ENCODE peak calls at places on chromosomes 13 and 19, in ten cellular contexts. One of them, this sample, is unnamed.
A peak's percentile ranks its signal among the peaks of the same experiment; 100 is the strongest.

GRCh38 chr13:110221331-110221730 is 85.6 kb downstream of the COL4A1 start:
- DNase-seq in CD8-positive, alpha-beta T cell: no peak
- DNase-seq in coronary artery: no peak
- DNase-seq in glutamatergic neuron: no peak
- DNase-seq in tibial artery: no peak
- DNase-seq in gastrocnemius medialis: no peak
- DNase-seq in mesothelial cell of epicardium: no peak
- DNase-seq in endodermal cell: no peak
- DNase-seq in AG10803: no peak
- DNase-seq in astrocyte of the spinal cord: no peak
- DNase-seq in this sample: no peak

GRCh38 chr19:41930926-41931592 is 2.8 kb upstream of the ERFL start:
- DNase-seq in CD8-positive, alpha-beta T cell: peak; percentile 33
- DNase-seq in coronary artery: no peak
- DNase-seq in mesothelial cell of epicardium: no peak
- DNase-seq in tibial artery: no peak
- DNase-seq in AG10803: no peak
- DNase-seq in astrocyte of the spinal cord: no peak
- DNase-seq in gastrocnemius medialis: no peak
- DNase-seq in glutamatergic neuron: peak; percentile 42
- DNase-seq in endodermal cell: peak; percentile 87
- DNase-seq in this sample: no peak

GRCh38 chr19:47608908-47609879 is at the start of gene BICRA:
- DNase-seq in coronary artery: peak; percentile 85
- DNase-seq in tibial artery: peak; percentile 90
- DNase-seq in gastrocnemius medialis: peak; percentile 84
- DNase-seq in astrocyte of the spinal cord: peak; percentile 81
- DNase-seq in mesothelial cell of epicardium: peak; percentile 70
- DNase-seq in endodermal cell: peak; percentile 92
- DNase-seq in CD8-positive, alpha-beta T cell: peak; percentile 87
- DNase-seq in glutamatergic neuron: peak; percentile 90
- DNase-seq in AG10803: peak; percentile 77
- DNase-seq in this sample: peak; percentile 86

GRCh38 chr19:17873661-17874422 is 2.1 kb downstream of the SLC5A5 start:
- DNase-seq in mesothelial cell of epicardium: no peak
- DNase-seq in endodermal cell: peak; percentile 96
- DNase-seq in CD8-positive, alpha-beta T cell: peak; percentile 75
- DNase-seq in tibial artery: no peak
- DNase-seq in gastrocnemius medialis: no peak
- DNase-seq in AG10803: no peak
- DNase-seq in coronary artery: no peak
- DNase-seq in astrocyte of the spinal cord: no peak
- DNase-seq in glutamatergic neuron: peak; percentile 87
- DNase-seq in this sample: peak; percentile 86

GRCh38 chr13:85586856-85587255 is 212.4 kb downstream of the SLITRK6 start:
- DNase-seq in endodermal cell: no peak
- DNase-seq in astrocyte of the spinal cord: no peak
- DNase-seq in glutamatergic neuron: no peak
- DNase-seq in AG10803: no peak
- DNase-seq in gastrocnemius medialis: no peak
- DNase-seq in mesothelial cell of epicardium: no peak
- DNase-seq in tibial artery: no peak
- DNase-seq in CD8-positive, alpha-beta T cell: no peak
- DNase-seq in coronary artery: no peak
- DNase-seq in this sample: no peak

GRCh38 chr13:96781141-96781540 is 213.1 kb downstream of the OXGR1 start:
- DNase-seq in AG10803: no peak
- DNase-seq in tibial artery: peak; percentile 93
- DNase-seq in mesothelial cell of epicardium: no peak
- DNase-seq in glutamatergic neuron: no peak
- DNase-seq in CD8-positive, alpha-beta T cell: no peak
- DNase-seq in gastrocnemius medialis: no peak
- DNase-seq in astrocyte of the spinal cord: no peak
- DNase-seq in coronary artery: peak; percentile 80
- DNase-seq in endodermal cell: no peak
- DNase-seq in this sample: no peak

GRCh38 chr19:47032171-47032811 is 12.7 kb downstream of the NPAS1 start:
- DNase-seq in coronary artery: no peak
- DNase-seq in endodermal cell: peak; percentile 94
- DNase-seq in glutamatergic neuron: peak; percentile 66
- DNase-seq in CD8-positive, alpha-beta T cell: peak; percentile 68
- DNase-seq in astrocyte of the spinal cord: no peak
- DNase-seq in tibial artery: no peak
- DNase-seq in gastrocnemius medialis: no peak
- DNase-seq in mesothelial cell of epicardium: no peak
- DNase-seq in AG10803: no peak
- DNase-seq in this sample: peak; percentile 84

GRCh38 chr13:108947551-108948030 is 318.2 kb downstream of the MYO16 start:
- DNase-seq in AG10803: peak; percentile 97
- DNase-seq in astrocyte of the spinal cord: peak; percentile 54
- DNase-seq in endodermal cell: no peak
- DNase-seq in gastrocnemius medialis: peak; percentile 21
- DNase-seq in mesothelial cell of epicardium: no peak
- DNase-seq in coronary artery: no peak
- DNase-seq in glutamatergic neuron: no peak
- DNase-seq in tibial artery: peak; percentile 70
- DNase-seq in CD8-positive, alpha-beta T cell: no peak
- DNase-seq in this sample: no peak

GRCh38 chr13:30725331-30726085 is 9.8 kb upstream of the ALOX5AP start:
- DNase-seq in glutamatergic neuron: no peak
- DNase-seq in endodermal cell: peak; percentile 5
- DNase-seq in gastrocnemius medialis: no peak
- DNase-seq in mesothelial cell of epicardium: no peak
- DNase-seq in CD8-positive, alpha-beta T cell: no peak
- DNase-seq in coronary artery: peak; percentile 17
- DNase-seq in AG10803: no peak
- DNase-seq in tibial artery: peak; percentile 77
- DNase-seq in astrocyte of the spinal cord: peak; percentile 41
- DNase-seq in this sample: no peak

GRCh38 chr19:50509366-50509765 is 1.6 kb downstream of the JOSD2 start:
- DNase-seq in CD8-positive, alpha-beta T cell: no peak
- DNase-seq in tibial artery: no peak
- DNase-seq in coronary artery: no peak
- DNase-seq in endodermal cell: no peak
- DNase-seq in gastrocnemius medialis: no peak
- DNase-seq in glutamatergic neuron: no peak
- DNase-seq in mesothelial cell of epicardium: no peak
- DNase-seq in AG10803: no peak
- DNase-seq in astrocyte of the spinal cord: no peak
- DNase-seq in this sample: no peak

GRCh38 chr13:102555914-102556553 is 40.8 kb upstream of the TPP2 start:
- DNase-seq in gastrocnemius medialis: no peak
- DNase-seq in endodermal cell: no peak
- DNase-seq in astrocyte of the spinal cord: peak; percentile 51
- DNase-seq in glutamatergic neuron: no peak
- DNase-seq in mesothelial cell of epicardium: no peak
- DNase-seq in CD8-positive, alpha-beta T cell: no peak
- DNase-seq in AG10803: peak; percentile 25
- DNase-seq in coronary artery: no peak
- DNase-seq in tibial artery: no peak
- DNase-seq in this sample: peak; percentile 22

GRCh38 chr13:98598043-98598442 is 21.1 kb upstream of the STK24 start:
- DNase-seq in glutamatergic neuron: no peak
- DNase-seq in CD8-positive, alpha-beta T cell: no peak
- DNase-seq in coronary artery: no peak
- DNase-seq in tibial artery: no peak
- DNase-seq in endodermal cell: peak; percentile 65
- DNase-seq in AG10803: no peak
- DNase-seq in gastrocnemius medialis: no peak
- DNase-seq in astrocyte of the spinal cord: no peak
- DNase-seq in mesothelial cell of epicardium: no peak
- DNase-seq in this sample: no peak

GRCh38 chr13:52156724-52157251 is 2.6 kb downstream of the NEK3 start:
- DNase-seq in endodermal cell: no peak
- DNase-seq in astrocyte of the spinal cord: peak; percentile 42
- DNase-seq in gastrocnemius medialis: no peak
- DNase-seq in mesothelial cell of epicardium: no peak
- DNase-seq in AG10803: peak; percentile 13
- DNase-seq in glutamatergic neuron: no peak
- DNase-seq in CD8-positive, alpha-beta T cell: no peak
- DNase-seq in tibial artery: no peak
- DNase-seq in coronary artery: no peak
- DNase-seq in this sample: no peak

GRCh38 chr13:37313383-37313782 is 207.9 kb upstream of the CSNK1A1L start:
- DNase-seq in mesothelial cell of epicardium: no peak
- DNase-seq in endodermal cell: no peak
- DNase-seq in coronary artery: no peak
- DNase-seq in tibial artery: no peak
- DNase-seq in glutamatergic neuron: no peak
- DNase-seq in CD8-positive, alpha-beta T cell: no peak
- DNase-seq in astrocyte of the spinal cord: peak; percentile 91
- DNase-seq in AG10803: peak; percentile 92
- DNase-seq in gastrocnemius medialis: no peak
- DNase-seq in this sample: no peak

GRCh38 chr19:29259867-29260281 is 46.9 kb upstream of the UQCRFS1 start:
- DNase-seq in mesothelial cell of epicardium: no peak
- DNase-seq in coronary artery: peak; percentile 24
- DNase-seq in AG10803: no peak
- DNase-seq in tibial artery: no peak
- DNase-seq in endodermal cell: no peak
- DNase-seq in gastrocnemius medialis: peak; percentile 52
- DNase-seq in CD8-positive, alpha-beta T cell: no peak
- DNase-seq in astrocyte of the spinal cord: no peak
- DNase-seq in glutamatergic neuron: peak; percentile 51
- DNase-seq in this sample: no peak

GRCh38 chr19:29262085-29262484 is 49.1 kb upstream of the UQCRFS1 start:
- DNase-seq in tibial artery: no peak
- DNase-seq in endodermal cell: no peak
- DNase-seq in mesothelial cell of epicardium: no peak
- DNase-seq in astrocyte of the spinal cord: no peak
- DNase-seq in glutamatergic neuron: no peak
- DNase-seq in CD8-positive, alpha-beta T cell: no peak
- DNase-seq in AG10803: no peak
- DNase-seq in coronary artery: no peak
- DNase-seq in gastrocnemius medialis: no peak
- DNase-seq in this sample: no peak

GRCh38 chr19:29263305-29264080 is 50.5 kb upstream of the UQCRFS1 start:
- DNase-seq in coronary artery: peak; percentile 64
- DNase-seq in glutamatergic neuron: peak; percentile 84
- DNase-seq in gastrocnemius medialis: peak; percentile 44
- DNase-seq in endodermal cell: peak; percentile 92
- DNase-seq in mesothelial cell of epicardium: no peak
- DNase-seq in CD8-positive, alpha-beta T cell: no peak
- DNase-seq in tibial artery: no peak
- DNase-seq in astrocyte of the spinal cord: no peak
- DNase-seq in AG10803: peak; percentile 33
- DNase-seq in this sample: peak; percentile 53

GRCh38 chr19:29259153-29259552 is 46.2 kb upstream of the UQCRFS1 start:
- DNase-seq in glutamatergic neuron: no peak
- DNase-seq in astrocyte of the spinal cord: no peak
- DNase-seq in AG10803: no peak
- DNase-seq in gastrocnemius medialis: no peak
- DNase-seq in mesothelial cell of epicardium: no peak
- DNase-seq in coronary artery: peak; percentile 43
- DNase-seq in endodermal cell: peak; percentile 67
- DNase-seq in tibial artery: no peak
- DNase-seq in CD8-positive, alpha-beta T cell: no peak
- DNase-seq in this sample: no peak

GRCh38 chr19:29260477-29261317 is 47.7 kb upstream of the UQCRFS1 start:
- DNase-seq in coronary artery: peak; percentile 17
- DNase-seq in gastrocnemius medialis: peak; percentile 35
- DNase-seq in astrocyte of the spinal cord: no peak
- DNase-seq in CD8-positive, alpha-beta T cell: no peak
- DNase-seq in AG10803: peak; percentile 22
- DNase-seq in glutamatergic neuron: peak; percentile 61
- DNase-seq in tibial artery: no peak
- DNase-seq in mesothelial cell of epicardium: no peak
- DNase-seq in endodermal cell: peak; percentile 86
- DNase-seq in this sample: peak; percentile 28
- TF ChIP-seq CTCF in coronary artery: no peak
- TF ChIP-seq CTCF in gastrocnemius medialis: peak; percentile 49
- TF ChIP-seq CTCF in astrocyte of the spinal cord: peak; percentile 12
- TF ChIP-seq CTCF in CD8-positive, alpha-beta T cell: no peak
- TF ChIP-seq CTCF in AG10803: peak; percentile 37
- TF ChIP-seq CTCF in glutamatergic neuron: peak; percentile 82
- TF ChIP-seq CTCF in tibial artery: no peak
- TF ChIP-seq CTCF in mesothelial cell of epicardium: peak; percentile 53
- TF ChIP-seq CTCF in endodermal cell: peak; percentile 83
- TF ChIP-seq CTCF in this sample: peak; percentile 54

GRCh38 chr19:23822735-23823134 is 64.0 kb upstream of the ZNF681 start:
- DNase-seq in gastrocnemius medialis: no peak
- DNase-seq in mesothelial cell of epicardium: no peak
- DNase-seq in tibial artery: no peak
- DNase-seq in AG10803: no peak
- DNase-seq in coronary artery: no peak
- DNase-seq in endodermal cell: no peak
- DNase-seq in CD8-positive, alpha-beta T cell: no peak
- DNase-seq in glutamatergic neuron: no peak
- DNase-seq in astrocyte of the spinal cord: no peak
- DNase-seq in this sample: no peak

GRCh38 chr19:23817519-23817918 is 58.8 kb upstream of the ZNF681 start:
- DNase-seq in coronary artery: no peak
- DNase-seq in endodermal cell: peak; percentile 75
- DNase-seq in CD8-positive, alpha-beta T cell: peak; percentile 37
- DNase-seq in mesothelial cell of epicardium: no peak
- DNase-seq in astrocyte of the spinal cord: no peak
- DNase-seq in tibial artery: no peak
- DNase-seq in AG10803: no peak
- DNase-seq in glutamatergic neuron: peak; percentile 53
- DNase-seq in gastrocnemius medialis: no peak
- DNase-seq in this sample: no peak
- TF ChIP-seq CTCF in coronary artery: no peak
- TF ChIP-seq CTCF in endodermal cell: peak; percentile 70
- TF ChIP-seq CTCF in CD8-positive, alpha-beta T cell: peak; percentile 38
- TF ChIP-seq CTCF in mesothelial cell of epicardium: no peak
- TF ChIP-seq CTCF in astrocyte of the spinal cord: peak; percentile 36
- TF ChIP-seq CTCF in tibial artery: no peak
- TF ChIP-seq CTCF in AG10803: peak; percentile 32
- TF ChIP-seq CTCF in glutamatergic neuron: no peak
- TF ChIP-seq CTCF in gastrocnemius medialis: no peak
- TF ChIP-seq CTCF in this sample: peak; percentile 45

DNA sequence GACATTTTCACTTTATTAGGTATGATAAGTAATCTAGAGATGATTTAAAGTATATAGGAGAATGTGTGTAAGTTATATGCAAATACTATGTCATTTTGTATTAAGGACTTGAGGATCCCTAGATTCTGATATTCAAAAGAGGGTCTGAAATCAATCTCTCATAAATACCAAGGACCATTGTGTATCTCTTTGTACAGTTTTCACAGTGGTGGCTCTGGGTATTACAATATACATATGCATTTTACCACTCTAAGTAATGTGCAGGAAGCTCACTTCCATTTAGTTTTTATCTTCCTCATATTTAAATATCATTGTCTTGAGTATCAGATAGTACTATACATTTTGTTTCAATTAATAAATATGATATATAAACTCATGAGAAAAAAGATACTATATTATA is 862.6 kb upstream of the PCDH20 start:
- DNase-seq in astrocyte of the spinal cord: no peak
- DNase-seq in CD8-positive, alpha-beta T cell: no peak
- DNase-seq in mesothelial cell of epicardium: no peak
- DNase-seq in AG10803: no peak
- DNase-seq in glutamatergic neuron: no peak
- DNase-seq in tibial artery: no peak
- DNase-seq in gastrocnemius medialis: no peak
- DNase-seq in endodermal cell: no peak
- DNase-seq in coronary artery: no peak
- DNase-seq in this sample: no peak
- TF ChIP-seq CTCF in astrocyte of the spinal cord: no peak
- TF ChIP-seq CTCF in CD8-positive, alpha-beta T cell: no peak
- TF ChIP-seq CTCF in mesothelial cell of epicardium: peak; percentile 29
- TF ChIP-seq CTCF in AG10803: no peak
- TF ChIP-seq CTCF in glutamatergic neuron: peak; percentile 47
- TF ChIP-seq CTCF in tibial artery: no peak
- TF ChIP-seq CTCF in gastrocnemius medialis: no peak
- TF ChIP-seq CTCF in endodermal cell: peak; percentile 55
- TF ChIP-seq CTCF in coronary artery: no peak
- TF ChIP-seq CTCF in this sample: no peak

GRCh38 chr13:82758056-82758455 is 1124.2 kb downstream of the SLITRK1 start:
- DNase-seq in glutamatergic neuron: no peak
- DNase-seq in gastrocnemius medialis: no peak
- DNase-seq in tibial artery: no peak
- DNase-seq in coronary artery: no peak
- DNase-seq in CD8-positive, alpha-beta T cell: no peak
- DNase-seq in astrocyte of the spinal cord: no peak
- DNase-seq in endodermal cell: peak; percentile 87
- DNase-seq in mesothelial cell of epicardium: no peak
- DNase-seq in AG10803: peak; percentile 17
- DNase-seq in this sample: peak; percentile 6
- TF ChIP-seq CTCF in glutamatergic neuron: peak; percentile 25
- TF ChIP-seq CTCF in gastrocnemius medialis: no peak
- TF ChIP-seq CTCF in tibial artery: no peak
- TF ChIP-seq CTCF in coronary artery: no peak
- TF ChIP-seq CTCF in CD8-positive, alpha-beta T cell: no peak
- TF ChIP-seq CTCF in astrocyte of the spinal cord: no peak
- TF ChIP-seq CTCF in endodermal cell: peak; percentile 82
- TF ChIP-seq CTCF in mesothelial cell of epicardium: no peak
- TF ChIP-seq CTCF in AG10803: peak; percentile 37
- TF ChIP-seq CTCF in this sample: peak; percentile 12